ENCODE peak calls at places on chromosomes 7 and 10, in seven cellular contexts. Q, R, I, B, D, E and C are unnamed samples.

GRCh38 chr7:770786-771185 is 43.7 kb upstream of the PRKAR1B start:
- DNase-seq in Q (no peak), R (no peak), I (no peak), B (no peak), D (no peak), E (peak), C (no peak)

GRCh38 chr7:138440460-138440859 is 19.6 kb upstream of the TRIM24 start:
- DNase-seq in Q (no peak), R (no peak), I (no peak), B (no peak), D (no peak), E (no peak), C (no peak)

GRCh38 chr7:130921391-130922180 is 187.6 kb upstream of the KLF14 start:
- DNase-seq in Q (peak), R (no peak), I (no peak), B (no peak), D (peak), E (peak), C (no peak)

GRCh38 chr10:7161484-7162283 is 249.2 kb downstream of the SFMBT2 start:
- DNase-seq in Q (no peak), R (no peak), I (no peak), B (no peak), D (peak), E (no peak), C (no peak)

GRCh38 chr10:48802611-48803046 is 118.0 kb downstream of the WDFY4 start:
- DNase-seq in Q (no peak), R (no peak), I (no peak), B (no peak), D (no peak), E (no peak), C (no peak)

GRCh38 chr7:131604841-131605279 is 48.4 kb upstream of the PODXL start:
- DNase-seq in Q (no peak), R (peak), I (no peak), B (peak), D (no peak), E (peak), C (peak)

GRCh38 chr7:128302110-128302509 is 41.6 kb downstream of the RBM28 start:
- DNase-seq in Q (no peak), R (no peak), I (no peak), B (no peak), D (peak), E (no peak), C (no peak)

GRCh38 chr7:1571261-1571650 is 1.4 kb upstream of the PSMG3 start:
- DNase-seq in Q (no peak), R (no peak), I (no peak), B (peak), D (no peak), E (peak), C (peak)

GRCh38 chr7:78578701-78579100 is 780.1 kb downstream of the PHTF2 start:
- DNase-seq in Q (no peak), R (no peak), I (no peak), B (no peak), D (no peak), E (no peak), C (no peak)

GRCh38 chr7:137954614-137955013 is 47.3 kb downstream of the CREB3L2 start:
- DNase-seq in Q (no peak), R (no peak), I (no peak), B (no peak), D (no peak), E (no peak), C (no peak)

GRCh38 chr10:88038268-88038667 is 174.8 kb downstream of the PTEN start:
- DNase-seq in Q (no peak), R (peak), I (no peak), B (peak), D (no peak), E (peak), C (no peak)

GRCh38 chr10:16952610-16953009 is 135.4 kb upstream of the RSU1 start:
- DNase-seq in Q (no peak), R (no peak), I (no peak), B (no peak), D (no peak), E (peak), C (no peak)

GRCh38 chr7:21771906-21772610 is 173.6 kb downstream of the CDCA7L start:
- DNase-seq in Q (no peak), R (no peak), I (no peak), B (no peak), D (no peak), E (peak), C (peak)

GRCh38 chr10:89213191-89213808 is 6.2 kb upstream of the CH25H start:
- DNase-seq in Q (no peak), R (no peak), I (no peak), B (peak), D (no peak), E (peak), C (peak)

GRCh38 chr7:146892151-146892550 is 775.5 kb downstream of the CNTNAP2 start:
- DNase-seq in Q (no peak), R (no peak), I (no peak), B (no peak), D (no peak), E (peak), C (no peak)

GRCh38 chr7:54839538-54840213 is 80.7 kb upstream of the SEC61G start:
- DNase-seq in Q (peak), R (no peak), I (no peak), B (peak), D (peak), E (peak), C (peak)

GRCh38 chr7:117284692-117285091 is 38.2 kb downstream of the WNT2 start:
- DNase-seq in Q (no peak), R (no peak), I (no peak), B (no peak), D (no peak), E (no peak), C (no peak)

GRCh38 chr7:9488555-9488954 is 1055.1 kb downstream of the NXPH1 start:
- DNase-seq in Q (no peak), R (peak), I (no peak), B (no peak), D (no peak), E (peak), C (peak)

GRCh38 chr10:58385784-58386112 is 538 bp downstream of the TFAM start:
- DNase-seq in Q (peak), R (no peak), I (no peak), B (peak), D (no peak), E (peak), C (peak)

GRCh38 chr7:5777932-5778331 is 3.5 kb downstream of the RNF216 start:
- DNase-seq in Q (no peak), R (no peak), I (no peak), B (no peak), D (no peak), E (no peak), C (no peak)

GRCh38 chr7:138449580-138449979 is 10.5 kb upstream of the TRIM24 start:
- DNase-seq in Q (no peak), R (no peak), I (peak), B (peak), D (no peak), E (no peak), C (no peak)

GRCh38 chr10:49113741-49114141 is 1.6 kb downstream of the VSTM4 start:
- DNase-seq in Q (no peak), R (no peak), I (no peak), B (no peak), D (no peak), E (no peak), C (no peak)

GRCh38 chr10:1404236-1404952 is 332.9 kb downstream of the ADARB2 start:
- DNase-seq in Q (peak), R (no peak), I (no peak), B (no peak), D (no peak), E (no peak), C (no peak)

GRCh38 chr10:60270426-60270825 is 119.2 kb downstream of the ANK3 start:
- DNase-seq in Q (no peak), R (no peak), I (no peak), B (no peak), D (no peak), E (no peak), C (peak)

GRCh38 chr7:116500071-116500853 is 724 bp downstream of the CAV2 start:
- DNase-seq in Q (peak), R (no peak), I (no peak), B (peak), D (peak), E (peak), C (peak)

GRCh38 chr7:28960071-28960840 is 2.1 kb upstream of the TRIL start:
- DNase-seq in Q (no peak), R (no peak), I (no peak), B (no peak), D (no peak), E (no peak), C (peak)

GRCh38 chr7:77504951-77505350 is 32.1 kb upstream of the PTPN12 start:
- DNase-seq in Q (no peak), R (no peak), I (no peak), B (no peak), D (no peak), E (no peak), C (no peak)

GRCh38 chr10:68121020-68121743 is 11.9 kb downstream of the MYPN start:
- DNase-seq in Q (no peak), R (no peak), I (no peak), B (no peak), D (no peak), E (no peak), C (no peak)
- H3K4me3 ChIP-seq in Q (no peak), R (no peak), I (no peak), B (no peak), D (peak), E (no peak), C (no peak)

DNA sequence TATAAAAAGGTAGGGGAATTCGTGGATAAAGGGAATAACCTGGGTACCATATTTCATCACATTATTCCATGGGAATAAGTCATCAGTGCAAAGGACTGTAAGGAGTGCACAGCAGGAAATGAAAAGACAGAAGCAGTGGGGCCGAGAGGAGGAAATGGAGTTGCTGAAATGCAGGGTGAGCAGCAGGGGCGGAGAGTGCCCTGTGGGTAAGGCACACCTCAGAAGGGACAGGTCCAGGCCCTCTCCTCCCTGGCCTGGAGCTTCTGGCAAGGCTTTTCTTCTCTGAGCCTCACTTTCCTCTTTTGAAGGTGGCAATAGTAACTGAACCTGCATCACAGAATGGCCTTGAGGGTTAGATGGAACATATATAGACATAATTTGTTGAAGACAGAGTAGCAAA is 26.2 kb downstream of the IKZF1 start:
- DNase-seq in Q (no peak), R (no peak), I (no peak), B (no peak), D (no peak), E (no peak), C (peak)
- H3K4me3 ChIP-seq in Q (no peak), R (no peak), I (peak), B (no peak), D (no peak), E (no peak), C (no peak)

DNA sequence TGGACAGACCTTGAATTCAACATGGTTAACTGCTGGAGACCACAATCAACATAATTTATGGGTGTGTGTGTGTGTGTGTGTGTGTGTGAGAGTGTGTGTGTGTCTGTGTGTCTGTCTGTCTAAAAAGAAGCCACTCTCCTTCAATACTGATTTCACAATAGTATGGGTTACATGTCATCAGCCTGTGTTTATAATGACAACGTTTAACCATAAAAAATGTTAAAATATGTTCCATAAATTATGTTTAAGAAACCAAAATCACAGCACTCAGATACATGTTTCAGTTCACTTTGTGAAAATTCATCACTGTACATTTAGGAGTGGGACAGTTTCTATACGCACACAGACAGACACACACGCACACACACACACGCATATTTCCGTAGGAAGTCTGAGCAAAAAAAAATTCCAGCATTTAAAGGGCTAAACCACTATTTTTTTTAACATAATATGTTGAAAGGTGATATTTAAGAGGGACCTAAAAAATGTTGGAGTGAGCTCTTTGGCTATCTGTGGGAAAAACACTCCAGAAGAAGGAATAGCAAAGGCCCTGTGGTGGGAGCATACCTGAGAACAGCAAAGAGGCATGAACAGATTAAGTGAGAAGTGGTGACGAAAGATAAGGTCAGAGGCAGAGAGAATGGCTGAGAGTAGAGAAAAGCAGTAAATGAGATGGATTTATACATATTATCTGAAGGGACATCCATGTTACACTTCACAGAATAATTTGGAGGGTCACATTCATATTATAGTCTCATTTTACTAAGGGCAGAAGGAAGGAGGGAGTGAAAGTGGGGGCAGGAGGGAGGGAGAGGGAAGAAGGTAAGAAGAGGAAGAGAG is 10.9 kb downstream of the PDZD8 start:
- DNase-seq in Q (no peak), R (no peak), I (no peak), B (peak), D (no peak), E (peak), C (no peak)
- H3K4me3 ChIP-seq in Q (no peak), R (no peak), I (no peak), B (peak), D (no peak), E (peak), C (no peak)

DNA sequence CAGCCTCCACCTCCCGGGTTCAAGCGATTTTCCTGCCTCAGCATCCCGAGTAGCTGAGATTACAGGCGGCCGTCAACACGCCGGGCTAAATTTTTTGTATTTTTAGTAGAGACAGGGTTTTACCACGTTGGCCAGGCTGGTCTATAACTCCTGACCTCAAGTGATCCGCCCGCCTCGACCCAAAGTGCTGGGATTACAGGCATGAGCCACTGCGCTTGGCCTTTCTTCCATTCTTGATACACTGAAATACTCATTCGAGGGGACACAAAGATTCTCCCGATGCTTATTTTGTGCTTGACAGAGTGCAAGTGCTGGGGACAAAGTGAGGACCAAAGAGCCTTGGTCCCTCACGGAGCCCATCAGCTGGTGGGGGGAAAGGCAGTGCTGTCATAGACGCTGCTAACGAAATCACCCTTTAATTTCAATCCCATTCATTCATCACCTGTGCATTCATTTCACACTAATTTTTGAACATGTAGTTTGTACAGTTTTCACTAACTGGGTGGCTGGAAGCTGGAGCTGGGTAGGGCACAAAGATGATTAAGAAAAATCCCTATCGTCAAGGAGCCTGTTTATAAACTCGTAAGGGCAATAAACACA is 621 bp upstream of the FAM133B start:
- DNase-seq in Q (no peak), R (no peak), I (no peak), B (no peak), D (no peak), E (no peak), C (no peak)
- H3K4me3 ChIP-seq in Q (peak), R (peak), I (peak), B (peak), D (peak), E (peak), C (peak)

DNA sequence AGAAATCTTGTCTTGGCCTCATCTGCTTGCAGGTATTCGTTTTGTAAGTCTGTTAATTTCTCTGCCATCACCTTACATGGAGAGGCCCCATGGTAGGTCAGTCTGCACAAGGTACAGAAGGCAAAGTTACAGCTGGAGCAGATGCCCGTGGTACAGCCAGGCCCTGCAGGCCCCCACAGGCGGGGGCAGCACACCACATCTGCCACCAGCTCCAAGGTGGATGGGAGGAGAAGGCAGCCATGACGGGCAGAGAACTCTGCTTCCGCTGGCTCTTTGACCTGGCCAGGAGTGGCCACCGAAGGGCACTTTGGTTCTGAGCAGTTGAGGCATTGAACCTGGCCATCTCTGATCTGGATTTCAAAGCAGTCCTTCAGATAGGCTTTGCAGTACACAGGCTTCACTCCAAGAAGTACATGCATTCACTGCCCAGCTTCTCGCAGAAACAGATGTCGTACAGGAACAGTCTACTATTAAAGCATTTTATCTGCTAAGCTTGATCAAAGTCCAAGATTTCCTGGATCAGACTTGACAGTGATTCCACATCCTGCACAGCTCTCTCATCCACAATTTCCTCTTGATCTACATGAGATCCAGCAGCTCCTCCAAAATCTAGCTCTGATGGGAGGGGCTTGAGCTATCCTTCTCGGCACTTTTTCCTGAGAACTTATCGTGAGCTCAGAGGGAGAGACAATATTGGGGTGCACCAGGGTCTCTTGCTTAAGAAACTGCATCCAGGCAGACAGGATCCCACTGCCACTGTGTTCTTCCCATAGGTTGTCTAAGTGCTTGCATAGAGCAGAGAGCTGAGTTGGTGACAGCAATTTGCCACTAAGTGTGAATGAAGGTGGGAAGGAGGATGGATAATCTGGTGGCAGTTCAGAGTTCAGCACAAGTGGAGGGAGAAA is 120.7 kb downstream of the TRRAP start:
- DNase-seq in Q (no peak), R (no peak), I (no peak), B (no peak), D (no peak), E (no peak), C (no peak)
- H3K4me3 ChIP-seq in Q (no peak), R (no peak), I (no peak), B (no peak), D (no peak), E (no peak), C (no peak)

GRCh38 chr7:44881610-44882009 is 3.7 kb downstream of the PURB start:
- DNase-seq in Q (no peak), R (peak), I (no peak), B (no peak), D (no peak), E (peak), C (peak)
- H3K4me3 ChIP-seq in Q (peak), R (peak), I (peak), B (peak), D (peak), E (peak), C (peak)

DNA sequence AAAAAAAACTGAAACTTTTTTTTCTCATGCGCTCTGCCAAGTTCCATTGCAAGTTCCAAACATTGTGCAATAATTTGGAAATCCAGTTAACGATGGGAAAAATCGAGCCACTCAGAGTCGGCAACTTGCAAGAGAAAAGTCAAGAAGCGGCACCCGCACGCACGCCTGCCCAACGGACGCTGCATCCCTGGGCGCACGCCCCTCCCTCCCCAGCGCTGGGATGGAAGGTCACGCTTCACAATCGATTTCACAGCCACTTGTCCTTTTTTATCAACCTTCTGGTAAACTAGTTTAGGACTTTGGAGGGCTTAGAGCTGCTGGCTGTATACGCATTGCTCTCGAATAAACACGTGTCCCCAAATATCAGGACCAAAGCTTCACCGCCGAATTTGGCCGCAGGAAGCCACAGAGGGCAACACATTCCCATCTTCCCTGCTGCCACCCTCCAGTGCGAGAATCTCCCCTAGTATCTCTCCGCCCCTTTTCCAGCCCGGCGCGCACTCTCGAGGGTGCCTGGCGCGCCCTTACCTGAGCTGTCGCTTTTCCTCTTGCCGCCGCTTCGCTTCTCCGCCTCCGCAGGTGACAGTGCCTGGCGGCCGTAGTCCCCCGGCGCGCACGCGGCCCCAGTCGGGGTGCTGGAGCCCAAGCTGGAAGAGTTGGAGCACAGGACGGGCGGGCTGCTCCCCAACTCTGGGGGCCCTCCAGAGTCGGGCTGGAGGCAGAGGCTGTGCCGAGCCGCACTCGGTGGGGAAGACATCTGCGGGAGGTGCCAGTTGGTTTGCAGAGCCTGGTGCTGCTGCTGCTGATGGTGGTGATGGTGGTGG is 913 bp downstream of the MEOX2 start:
- DNase-seq in Q (no peak), R (no peak), I (no peak), B (no peak), D (peak), E (peak), C (peak)
- H3K4me3 ChIP-seq in Q (peak), R (peak), I (no peak), B (no peak), D (peak), E (peak), C (no peak)

GRCh38 chr10:69677914-69678654 is 48.0 kb downstream of the FAM241B start:
- DNase-seq in Q (no peak), R (no peak), I (no peak), B (no peak), D (no peak), E (no peak), C (no peak)

GRCh38 chr10:69679736-69680135 is 49.7 kb downstream of the FAM241B start:
- DNase-seq in Q (no peak), R (no peak), I (no peak), B (no peak), D (no peak), E (no peak), C (no peak)

GRCh38 chr10:69676301-69676700 is 46.3 kb downstream of the FAM241B start:
- DNase-seq in Q (no peak), R (no peak), I (no peak), B (no peak), D (no peak), E (no peak), C (no peak)

GRCh38 chr10:69669408-69669807 is 39.4 kb downstream of the FAM241B start:
- DNase-seq in Q (no peak), R (no peak), I (no peak), B (no peak), D (no peak), E (no peak), C (no peak)

GRCh38 chr10:69674786-69675185 is 44.7 kb downstream of the FAM241B start:
- DNase-seq in Q (no peak), R (no peak), I (no peak), B (no peak), D (no peak), E (no peak), C (no peak)
- H3K4me3 ChIP-seq in Q (no peak), R (no peak), I (no peak), B (no peak), D (no peak), E (no peak), C (no peak)